ENCODE peak calls at places on chromosomes 12 and 14, in ten cellular contexts. F is H7, B is keratinocyte, U is astrocyte, C is stomach, P is prostate gland, O is GM23248, I is fibroblast of mammary gland, Z is cardiac muscle cell, X is aorta. T is an unnamed sample.

GRCh38 chr12:121214171-121214777 is 4.3 kb downstream of the P2RX4 start:
- DNase-seq in O (peak), X (no peak), P (no peak), U (peak), C (no peak), F (no peak), B (no peak), Z (no peak), I (peak), T (peak)

GRCh38 chr14:102872020-102872419 is 50.4 kb upstream of the AMN start:
- DNase-seq in F (no peak), U (no peak), C (no peak), P (no peak), B (no peak), Z (no peak), X (no peak), I (no peak), O (no peak), T (no peak)

GRCh38 chr12:62252576-62252975 is 7.6 kb upstream of the USP15 start:
- DNase-seq in Z (no peak), U (no peak), I (peak), X (no peak), F (no peak), P (no peak), B (no peak), C (no peak), O (no peak), T (peak)

GRCh38 chr12:39723831-39724230 is 104.2 kb upstream of the ABCD2 start:
- DNase-seq in F (no peak), Z (no peak), P (no peak), I (peak), U (peak), X (peak), O (peak), C (no peak), B (no peak), T (peak)

GRCh38 chr14:61701946-61702345 is 6.6 kb downstream of the HIF1A start:
- DNase-seq in O (peak), X (no peak), B (no peak), U (no peak), P (no peak), Z (no peak), I (no peak), C (no peak), F (no peak), T (no peak)

GRCh38 chr12:131831635-131832041 is 3.4 kb downstream of the MMP17 start:
- DNase-seq in C (no peak), F (no peak), O (peak), U (peak), I (peak), P (no peak), B (no peak), Z (no peak), X (no peak), T (no peak)

GRCh38 chr12:49428652-49429549 is 61.6 kb downstream of the SPATS2 start:
- DNase-seq in C (no peak), Z (no peak), B (no peak), P (no peak), O (peak), I (peak), X (no peak), F (peak), U (peak), T (peak)

GRCh38 chr14:29734732-29735131 is 192.9 kb downstream of the PRKD1 start:
- DNase-seq in Z (no peak), X (no peak), C (no peak), F (no peak), B (no peak), O (no peak), P (no peak), U (no peak), I (no peak), T (no peak)

GRCh38 chr12:79127268-79127895 is 262.8 kb downstream of the SYT1 start:
- DNase-seq in C (no peak), P (no peak), B (no peak), Z (no peak), U (peak), X (no peak), I (peak), O (peak), F (no peak), T (peak)

GRCh38 chr12:39413836-39414771 is 28.8 kb downstream of the KIF21A start:
- DNase-seq in Z (no peak), O (no peak), I (no peak), C (no peak), B (no peak), X (no peak), U (no peak), F (no peak), P (no peak), T (no peak)

GRCh38 chr14:22002860-22003284 is 329.3 kb upstream of the OR4E1 start:
- DNase-seq in C (no peak), P (no peak), U (no peak), X (no peak), Z (peak), F (peak), B (no peak), I (no peak), O (peak), T (peak)

GRCh38 chr12:127898616-127899015 is 368.4 kb upstream of the TMEM132C start:
- DNase-seq in P (no peak), U (no peak), F (no peak), O (no peak), C (no peak), X (no peak), B (no peak), Z (no peak), I (no peak), T (no peak)

GRCh38 chr14:93943052-93943451 is 15.9 kb downstream of the FAM181A start:
- DNase-seq in P (no peak), I (peak), Z (no peak), B (no peak), C (no peak), F (no peak), O (no peak), U (peak), X (no peak), T (no peak)

GRCh38 chr14:55749201-55749812 is 169.3 kb downstream of the KTN1 start:
- DNase-seq in C (no peak), P (peak), O (peak), X (no peak), B (no peak), Z (no peak), I (peak), U (no peak), F (no peak), T (peak)

GRCh38 chr12:76391461-76391860 is 43.2 kb upstream of the BBS10 start:
- DNase-seq in B (no peak), X (no peak), O (no peak), F (no peak), C (no peak), I (no peak), U (no peak), P (no peak), Z (no peak), T (peak)

GRCh38 chr12:101925352-101925751 is 48.0 kb downstream of the DRAM1 start:
- DNase-seq in X (no peak), O (peak), F (no peak), I (peak), B (peak), P (no peak), C (peak), U (peak), Z (no peak), T (peak)

GRCh38 chr14:32224731-32225377 is 21.8 kb upstream of the RNU6-8 start:
- DNase-seq in X (no peak), C (no peak), U (peak), O (peak), B (no peak), I (peak), F (peak), P (no peak), Z (peak), T (peak)

GRCh38 chr12:124869011-124869665 is 5.5 kb upstream of the SCARB1 start:
- DNase-seq in P (no peak), O (no peak), I (no peak), X (no peak), C (no peak), B (peak), Z (no peak), U (no peak), F (peak), T (peak)

DNA sequence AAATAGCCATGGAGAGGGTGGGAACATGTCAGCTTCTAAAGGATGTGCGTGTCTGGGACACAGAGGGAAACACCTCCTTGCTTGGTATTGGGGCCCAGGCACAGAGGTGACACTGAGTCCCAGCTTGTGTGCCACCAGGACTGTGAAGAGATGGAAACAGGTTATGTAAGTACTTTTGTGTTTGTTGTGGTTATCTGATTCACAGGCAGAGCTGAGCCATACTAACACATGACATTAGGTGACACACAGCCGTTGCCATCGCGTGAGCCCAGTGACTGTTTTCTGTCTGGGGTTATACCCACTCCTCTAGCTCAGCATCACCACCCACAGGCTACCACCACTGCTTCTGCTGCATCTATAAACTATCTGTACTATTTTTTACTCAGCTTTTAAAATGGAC is 12.1 kb upstream of the FLVCR2 start:
- DNase-seq in O (peak), B (no peak), C (no peak), Z (no peak), X (no peak), P (peak), U (no peak), I (peak), F (no peak), T (peak)
- H3K4me3 ChIP-seq in O (no peak), B (no peak), C (no peak), Z (no peak), X (no peak), P (no peak), U (no peak), I (no peak), F (no peak), T (no peak)

GRCh38 chr14:104986487-104987164 is 1.0 kb downstream of the CLBA1 start:
- DNase-seq in O (no peak), F (no peak), C (no peak), P (no peak), U (no peak), Z (no peak), B (no peak), X (no peak), I (no peak), T (no peak)
- H3K4me3 ChIP-seq in O (peak), F (no peak), C (peak), P (peak), U (peak), Z (peak), B (peak), X (no peak), I (peak), T (peak)

DNA sequence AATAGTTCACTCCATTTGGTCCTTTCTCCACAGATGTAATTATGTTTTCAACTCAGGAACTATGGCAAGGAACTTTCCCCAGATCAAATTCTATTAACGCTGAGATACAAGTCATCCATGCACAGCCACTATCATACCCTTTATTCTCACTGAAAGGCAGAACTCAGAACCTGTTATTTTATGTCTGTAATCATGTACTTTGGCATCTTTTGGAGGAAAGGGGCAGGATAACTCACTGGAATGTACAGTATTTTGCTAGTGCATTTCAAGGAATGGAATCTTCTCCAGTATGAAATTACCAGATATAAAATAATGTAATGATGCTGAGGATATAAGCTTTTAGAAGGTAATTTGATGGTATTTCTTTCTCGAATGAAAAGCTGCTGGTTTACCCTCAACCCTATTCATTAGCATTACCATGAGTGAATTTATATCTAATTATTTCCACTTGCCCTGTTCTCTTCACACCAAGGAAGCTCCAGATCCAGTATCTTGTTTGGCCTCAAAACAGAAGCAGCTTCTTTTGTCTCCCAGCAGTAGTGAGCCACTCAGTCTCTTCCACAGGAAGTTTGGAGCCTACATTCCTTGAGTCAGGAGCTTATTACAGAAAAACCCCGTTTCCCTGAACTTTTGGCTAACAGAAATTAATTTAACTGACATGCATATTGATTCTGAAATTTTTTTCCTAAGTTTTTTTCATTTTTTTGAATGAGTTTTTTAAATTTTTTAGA is 10.0 kb upstream of the AMHR2 start:
- DNase-seq in B (no peak), F (no peak), Z (no peak), I (no peak), O (no peak), X (no peak), U (no peak), C (no peak), P (no peak), T (no peak)
- H3K4me3 ChIP-seq in B (no peak), F (no peak), Z (no peak), I (no peak), O (no peak), X (no peak), U (no peak), C (no peak), P (no peak), T (no peak)

GRCh38 chr12:2959508-2960431 is 573 bp downstream of the TEAD4 start:
- DNase-seq in B (no peak), U (peak), F (peak), X (peak), I (peak), O (peak), P (peak), C (peak), Z (peak), T (peak)

GRCh38 chr12:2959194-2959507 is at the start of gene TEAD4:
- DNase-seq in I (peak), C (peak), Z (peak), P (peak), O (peak), F (peak), U (peak), B (no peak), X (peak), T (peak)

GRCh38 chr12:2961705-2962104 is 2.5 kb downstream of the TEAD4 start:
- DNase-seq in F (peak), B (no peak), U (no peak), C (no peak), Z (no peak), I (no peak), O (no peak), X (no peak), P (no peak), T (no peak)

GRCh38 chr12:2960996-2961616 is 1.9 kb downstream of the TEAD4 start:
- DNase-seq in F (peak), X (no peak), P (no peak), I (no peak), B (no peak), O (peak), C (no peak), U (peak), Z (no peak), T (peak)

DNA sequence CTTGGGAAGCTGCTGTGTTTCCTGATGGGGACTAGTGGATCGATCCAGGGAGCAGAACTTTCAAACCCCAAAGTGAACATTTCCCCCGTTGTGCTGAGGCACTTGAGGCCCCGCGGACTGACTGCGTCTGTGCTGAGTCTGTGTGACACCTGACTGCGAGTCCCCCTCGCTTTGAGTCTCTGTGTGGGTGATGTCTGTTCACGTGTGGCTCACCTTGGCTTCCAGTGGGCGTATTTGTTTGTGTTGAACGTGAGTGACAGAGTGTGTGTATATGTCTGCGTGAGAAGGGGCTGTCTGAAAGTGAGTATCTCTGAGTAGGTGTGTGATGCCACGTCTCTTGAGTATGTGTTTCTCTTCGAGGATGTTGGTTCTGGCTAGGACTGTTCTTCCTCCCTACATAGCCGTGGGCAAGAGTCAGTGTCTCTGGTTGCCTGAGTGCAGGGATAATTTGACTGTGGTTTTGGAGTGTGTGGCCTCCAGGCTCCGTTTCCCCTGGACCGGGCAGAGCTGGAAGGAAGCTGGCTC is 1.3 kb downstream of the TEAD4 start:
- DNase-seq in I (peak), U (peak), O (peak), P (no peak), X (no peak), F (no peak), B (no peak), C (no peak), Z (no peak), T (peak)
- H3K4me3 ChIP-seq in I (peak), U (peak), O (peak), P (peak), X (no peak), F (peak), B (peak), C (peak), Z (peak), T (peak)